ENCODE peak calls at places on chromosome X, in ten cellular contexts. A, Z, O, D, F, X, T, U, J and I are unnamed samples.

GRCh38 chrX:150566734-150567182 is 1.7 kb upstream of the MTM1 start:
- DNase-seq in A (no peak), Z (no peak), O (no peak), D (no peak), F (no peak), X (no peak), T (no peak), U (no peak), J (no peak), I (no peak)

GRCh38 chrX:112270991-112271390 is 188.4 kb upstream of the TRPC5 start:
- DNase-seq in A (no peak), Z (no peak), O (no peak), D (no peak), F (no peak), X (no peak), T (no peak), U (no peak), J (no peak), I (no peak)

GRCh38 chrX:14616301-14616700 is 87.0 kb downstream of the GLRA2 start:
- DNase-seq in A (no peak), Z (no peak), O (no peak), D (no peak), F (no peak), X (no peak), T (no peak), U (no peak), J (no peak), I (no peak)

GRCh38 chrX:13695601-13696115 is 6.7 kb downstream of the RAB9A start:
- DNase-seq in A (no peak), Z (no peak), O (no peak), D (no peak), F (no peak), X (no peak), T (no peak), U (peak; percentile 21), J (no peak), I (no peak)

GRCh38 chrX:110302975-110303374 is 14.9 kb downstream of the AMMECR1 start:
- DNase-seq in A (no peak), Z (no peak), O (no peak), D (no peak), F (no peak), X (no peak), T (no peak), U (no peak), J (no peak), I (no peak)

GRCh38 chrX:154074199-154074598 is 23.3 kb downstream of the MECP2 start:
- DNase-seq in A (no peak), Z (no peak), O (no peak), D (peak; percentile 48), F (no peak), X (peak; percentile 27), T (no peak), U (no peak), J (no peak), I (peak; percentile 47)

GRCh38 chrX:48892896-48893295 is 4.7 kb downstream of the TIMM17B start:
- DNase-seq in A (no peak), Z (no peak), O (no peak), D (no peak), F (no peak), X (no peak), T (no peak), U (no peak), J (no peak), I (no peak)

GRCh38 chrX:152843852-152844251 is 13.0 kb downstream of the NSDHL start:
- DNase-seq in A (no peak), Z (no peak), O (no peak), D (no peak), F (peak; percentile 50), X (no peak), T (no peak), U (no peak), J (no peak), I (no peak)

GRCh38 chrX:68196939-68197791 is 236.1 kb downstream of the OPHN1 start:
- DNase-seq in A (peak; percentile 15), Z (no peak), O (peak; percentile 3), D (no peak), F (no peak), X (peak; percentile 34), T (no peak), U (peak; percentile 14), J (no peak), I (peak; percentile 9)

GRCh38 chrX:40543661-40544328 is 37.0 kb upstream of the ATP6AP2 start:
- DNase-seq in A (no peak), Z (no peak), O (peak; percentile 61), D (peak; percentile 26), F (no peak), X (peak; percentile 7), T (peak; percentile 2), U (peak; percentile 45), J (no peak), I (peak; percentile 68)

GRCh38 chrX:52217494-52218160 is 32.9 kb downstream of the MAGED4 start:
- DNase-seq in A (no peak), Z (no peak), O (no peak), D (no peak), F (no peak), X (no peak), T (no peak), U (no peak), J (no peak), I (no peak)

GRCh38 chrX:150813922-150814321 is 84.5 kb downstream of the CD99L2 start:
- DNase-seq in A (no peak), Z (no peak), O (no peak), D (no peak), F (no peak), X (no peak), T (no peak), U (no peak), J (no peak), I (no peak)

GRCh38 chrX:25034889-25035288 is 19.1 kb upstream of the ARX start:
- DNase-seq in A (no peak), Z (no peak), O (no peak), D (no peak), F (no peak), X (peak; percentile 24), T (no peak), U (no peak), J (no peak), I (no peak)